ENCODE peak calls at places on chromosome 4, in eight cellular contexts. T is tibial nerve; K is NCI-H510A; F is Caki2; A is WTC11; U is IMR-90; O is NCI-H524 treated with DMSO at 0.1 percent for 48 hours; M is stimulated activated CD8-positive, alpha-beta memory T cell treated with anti-CD3 and anti-CD28 coated beads, Interleukin-12 subunit alpha, Interleukin-12 subunit beta, amount 100 ng/mL, for 4 hours. C is an unnamed sample.

GRCh38 chr4:153154010-153154975 is 50.0 kb upstream of the TRIM2 start:
- DNase-seq in T (no peak), K (no peak), F (peak; percentile 75), A (no peak), U (peak; percentile 68), O (peak; percentile 14), M (no peak), C (no peak)

GRCh38 chr4:173735585-173735984 is 205.6 kb upstream of the HAND2 start:
- DNase-seq in T (no peak), K (no peak), F (no peak), A (no peak), U (no peak), O (no peak), M (no peak), C (no peak)

GRCh38 chr4:7962609-7963508 is 23.2 kb upstream of the AFAP1 start:
- DNase-seq in T (no peak), K (no peak), F (no peak), A (no peak), U (no peak), O (no peak), M (no peak), C (no peak)

GRCh38 chr4:117574085-117574484 is 460.2 kb upstream of the NDST3 start:
- DNase-seq in T (no peak), K (no peak), F (no peak), A (no peak), U (no peak), O (no peak), M (no peak), C (no peak)

GRCh38 chr4:94758141-94758699 is 465 bp downstream of the BMPR1B start:
- DNase-seq in T (peak; percentile 42), K (no peak), F (no peak), A (peak; percentile 74), U (no peak), O (no peak), M (no peak), C (no peak)

GRCh38 chr4:101126044-101126443 is 221.3 kb downstream of the PPP3CA start:
- DNase-seq in T (no peak), K (no peak), F (no peak), A (no peak), U (peak; percentile 47), O (no peak), M (no peak), C (no peak)

GRCh38 chr4:25953740-25954139 is 39.7 kb downstream of the SMIM20 start:
- DNase-seq in T (no peak), K (no peak), F (no peak), A (no peak), U (peak; percentile 29), O (no peak), M (no peak), C (no peak)

GRCh38 chr4:15420642-15421041 is 7.2 kb upstream of the C1QTNF7 start:
- DNase-seq in T (no peak), K (no peak), F (no peak), A (no peak), U (peak; percentile 85), O (no peak), M (no peak), C (no peak)

GRCh38 chr4:150999091-150999490 is 16.0 kb downstream of the LRBA start:
- DNase-seq in T (no peak), K (no peak), F (no peak), A (no peak), U (no peak), O (no peak), M (no peak), C (no peak)

GRCh38 chr4:151952137-151952536 is 191.3 kb upstream of the GATB start:
- DNase-seq in T (no peak), K (no peak), F (no peak), A (no peak), U (no peak), O (no peak), M (no peak), C (no peak)

GRCh38 chr4:11514780-11515432 is 86.2 kb upstream of the HS3ST1 start:
- DNase-seq in T (no peak), K (no peak), F (no peak), A (no peak), U (no peak), O (no peak), M (no peak), C (no peak)

GRCh38 chr4:74157116-74157742 is 689 bp upstream of the MTHFD2L start:
- DNase-seq in T (no peak), K (no peak), F (no peak), A (no peak), U (peak; percentile 65), O (no peak), M (no peak), C (no peak)

GRCh38 chr4:78776729-78777555 is 792 bp downstream of the BMP2K start:
- DNase-seq in T (peak; percentile 15), K (peak; percentile 44), F (peak; percentile 35), A (peak; percentile 52), U (peak; percentile 71), O (no peak), M (peak; percentile 24), C (peak; percentile 62)

GRCh38 chr4:111707491-111707890 is 437.8 kb upstream of the FAM241A start:
- DNase-seq in T (no peak), K (no peak), F (no peak), A (no peak), U (no peak), O (no peak), M (no peak), C (no peak)

GRCh38 chr4:55675196-55675793 is 39.2 kb upstream of the NMU start:
- DNase-seq in T (no peak), K (no peak), F (no peak), A (no peak), U (no peak), O (peak; percentile 24), M (no peak), C (no peak)

GRCh38 chr4:147312376-147313046 is 168.4 kb upstream of the EDNRA start:
- DNase-seq in T (no peak), K (no peak), F (no peak), A (no peak), U (peak; percentile 81), O (no peak), M (no peak), C (no peak)

GRCh38 chr4:125780159-125780558 is 465.4 kb downstream of the FAT4 start:
- DNase-seq in T (no peak), K (no peak), F (no peak), A (no peak), U (peak; percentile 57), O (no peak), M (no peak), C (no peak)

GRCh38 chr4:151624606-151625565 is 135.9 kb downstream of the GATB start:
- DNase-seq in T (peak; percentile 29), K (no peak), F (no peak), A (no peak), U (no peak), O (no peak), M (no peak), C (no peak)

GRCh38 chr4:77347341-77347740 is 190.3 kb downstream of the CCNG2 start:
- DNase-seq in T (no peak), K (no peak), F (peak; percentile 66), A (no peak), U (no peak), O (no peak), M (no peak), C (peak; percentile 83)

GRCh38 chr4:181939199-181939945 is 303.8 kb upstream of the TENM3 start:
- DNase-seq in T (no peak), K (no peak), F (peak; percentile 23), A (no peak), U (peak; percentile 51), O (no peak), M (no peak), C (peak; percentile 32)

GRCh38 chr4:10831727-10832408 is 147.3 kb upstream of the CLNK start:
- DNase-seq in T (no peak), K (no peak), F (no peak), A (no peak), U (no peak), O (no peak), M (no peak), C (no peak)

GRCh38 chr4:20305976-20306375 is 54.3 kb downstream of the SLIT2 start:
- DNase-seq in T (no peak), K (no peak), F (peak; percentile 25), A (no peak), U (peak; percentile 59), O (no peak), M (no peak), C (no peak)

GRCh38 chr4:7045961-7046921 is 3.1 kb downstream of the TADA2B start:
- DNase-seq in T (no peak), K (no peak), F (peak; percentile 85), A (no peak), U (no peak), O (no peak), M (no peak), C (peak; percentile 89)

GRCh38 chr4:165512464-165512863 is 133.7 kb downstream of the CPE start:
- DNase-seq in T (no peak), K (no peak), F (no peak), A (no peak), U (no peak), O (no peak), M (no peak), C (no peak)

GRCh38 chr4:48879561-48880442 is 26.8 kb downstream of the OCIAD2 start:
- DNase-seq in T (no peak), K (no peak), F (no peak), A (no peak), U (no peak), O (no peak), M (no peak), C (no peak)

GRCh38 chr4:128811571-128812359 is 2.3 kb downstream of the JADE1 start:
- DNase-seq in T (peak; percentile 79), K (peak; percentile 79), F (peak; percentile 94), A (peak; percentile 90), U (peak; percentile 90), O (peak; percentile 23), M (peak; percentile 70), C (peak; percentile 85)

C was measured in RCC 7860.